ENCODE peak calls at places on chromosomes 6 and 20, in six cellular contexts. H is fibroblast of lung, F is uterus, T is HepG2, W is PC-3, B is body of pancreas. S is an unnamed sample.

GRCh38 chr6:53986721-53987526 is 124.3 kb upstream of the MLIP start:
- DNase-seq in W (no peak), H (peak; percentile 31), F (no peak), T (no peak), B (no peak), S (no peak)

GRCh38 chr6:161750677-161751076 is 476.8 kb upstream of the AGPAT4 start:
- DNase-seq in B (no peak), H (no peak), F (no peak), T (no peak), W (peak; percentile 50), S (no peak)

GRCh38 chr6:137044366-137045220 is at the start of gene IL20RA:
- DNase-seq in W (peak; percentile 38), B (peak; percentile 58), F (peak; percentile 33), H (no peak), T (no peak), S (no peak)

GRCh38 chr20:3658708-3659491 is 4.3 kb downstream of the GFRA4 start:
- DNase-seq in F (no peak), H (no peak), W (no peak), B (peak; percentile 1), T (peak; percentile 81), S (no peak)

GRCh38 chr6:129576456-129576855 is 133.5 kb downstream of the ARHGAP18 start:
- DNase-seq in F (no peak), H (no peak), B (no peak), W (no peak), T (no peak), S (no peak)

GRCh38 chr6:2630362-2630761 is 120.4 kb downstream of the MYLK4 start:
- DNase-seq in H (peak; percentile 98), B (no peak), W (peak; percentile 95), T (peak; percentile 79), F (no peak), S (no peak)

GRCh38 chr20:44217342-44218092 is 6.9 kb upstream of the OSER1 start:
- DNase-seq in B (peak; percentile 82), T (peak; percentile 82), W (peak; percentile 91), H (peak; percentile 73), F (peak; percentile 36), S (peak; percentile 68)

GRCh38 chr6:137363805-137364138 is 130.4 kb downstream of the OLIG3 start:
- DNase-seq in T (peak; percentile 44), H (no peak), B (no peak), W (no peak), F (no peak), S (no peak)

GRCh38 chr6:37612475-37612874 is 85.2 kb downstream of the MDGA1 start:
- DNase-seq in H (no peak), F (no peak), B (no peak), T (no peak), W (peak; percentile 20), S (no peak)

GRCh38 chr6:43669050-43669921 is 18.3 kb downstream of the MRPS18A start:
- DNase-seq in T (no peak), F (peak; percentile 80), W (no peak), H (peak; percentile 49), B (no peak), S (no peak)

GRCh38 chr6:17869010-17869752 is 118.3 kb downstream of the KIF13A start:
- DNase-seq in W (peak; percentile 90), T (no peak), F (no peak), H (no peak), B (no peak), S (no peak)

GRCh38 chr6:42276008-42276890 is 58.6 kb upstream of the MRPS10 start:
- DNase-seq in F (peak; percentile 58), H (peak; percentile 63), T (no peak), B (no peak), W (no peak), S (no peak)
- H3K4me1 ChIP-seq in F (peaks cover 16% of the 10 kb centered on the region), H (peaks cover 48% of the 10 kb centered on the region), T (peaks cover 19% of the 10 kb centered on the region), B (no peaks in the 10 kb centered on the region), W (peaks cover 32% of the 10 kb centered on the region), S (peaks cover 25% of the 10 kb centered on the region)

DNA sequence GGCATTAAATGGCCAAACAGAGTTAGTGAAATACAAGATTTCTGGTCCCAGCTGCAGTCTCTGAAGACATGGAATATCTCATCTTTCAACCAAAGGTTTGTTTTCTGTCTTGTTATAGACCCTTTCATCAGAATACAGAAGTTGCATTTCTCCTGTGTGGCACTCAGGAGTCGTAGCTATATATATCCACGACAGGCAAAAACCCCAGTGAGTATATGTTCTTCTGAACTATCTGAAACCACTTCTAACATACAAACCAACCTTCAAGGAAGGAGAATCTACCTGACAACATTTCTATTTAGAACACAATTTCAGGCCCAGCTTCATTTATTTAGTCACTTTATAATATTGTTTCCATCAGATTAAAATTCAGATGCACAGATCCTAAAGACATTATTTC is 92.7 kb downstream of the THEMIS start:
- DNase-seq in T (no peak), F (no peak), W (no peak), B (no peak), H (no peak), S (no peak)
- H3K27me3 ChIP-seq in T (no peaks in the 10 kb centered on the region), F (no peaks in the 10 kb centered on the region), W (peaks cover 27% of the 10 kb centered on the region), B (no peaks in the 10 kb centered on the region), H (no peaks in the 10 kb centered on the region), S (no peaks in the 10 kb centered on the region)

DNA sequence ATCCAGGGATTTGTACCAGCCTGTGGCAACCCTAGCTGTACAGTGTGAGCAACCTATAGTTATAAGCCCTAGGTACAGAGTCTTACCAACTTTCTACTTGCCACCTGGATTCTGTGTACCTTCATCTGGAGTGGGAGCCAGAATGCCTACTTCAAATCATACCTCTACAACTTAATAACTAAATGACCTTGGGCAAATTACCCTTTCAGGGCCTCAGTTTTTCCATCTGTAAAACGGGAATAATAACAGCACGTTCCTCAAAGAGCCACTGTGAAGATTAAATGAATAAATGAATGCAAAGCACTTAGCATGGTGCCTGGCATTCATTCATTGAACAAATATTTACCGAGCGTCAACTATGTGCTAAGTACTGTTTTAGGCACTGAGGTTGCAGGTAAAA is 50.7 kb upstream of the FAM210B start:
- DNase-seq in W (no peak), H (no peak), B (no peak), T (no peak), F (no peak), S (no peak)
- H3K9me3 ChIP-seq in W (no peaks in the 10 kb centered on the region), H (no peaks in the 10 kb centered on the region), B (no peaks in the 10 kb centered on the region), T (no peaks in the 10 kb centered on the region), F (no peaks in the 10 kb centered on the region), S (no peaks in the 10 kb centered on the region)

GRCh38 chr6:109477184-109477583 is 5.8 kb downstream of the ZBTB24 start:
- DNase-seq in F (no peak), W (no peak), H (no peak), T (no peak), B (no peak), S (no peak)
- H3K4me1 ChIP-seq in F (peaks cover 9% of the 10 kb centered on the region), W (peaks cover 21% of the 10 kb centered on the region), H (peaks cover 8% of the 10 kb centered on the region), T (peaks cover 59% of the 10 kb centered on the region), B (peaks cover 63% of the 10 kb centered on the region), S (peaks cover 54% of the 10 kb centered on the region)

GRCh38 chr20:33317424-33318095 is 34.5 kb downstream of the BPIFB1 start:
- DNase-seq in H (no peak), T (no peak), F (no peak), W (no peak), B (no peak), S (no peak)

GRCh38 chr20:33318096-33318429 is 35.0 kb downstream of the BPIFB1 start:
- DNase-seq in B (no peak), F (no peak), W (no peak), H (no peak), T (no peak), S (no peak)

GRCh38 chr20:33322456-33322855 is 39.4 kb downstream of the BPIFB1 start:
- DNase-seq in H (no peak), T (no peak), W (peak; percentile 63), F (no peak), B (no peak), S (no peak)

GRCh38 chr20:33316958-33317357 is 33.9 kb downstream of the BPIFB1 start:
- DNase-seq in B (no peak), T (no peak), F (no peak), H (no peak), W (no peak), S (no peak)

GRCh38 chr20:33319986-33320385 is 37.0 kb downstream of the BPIFB1 start:
- DNase-seq in H (no peak), B (no peak), T (no peak), F (no peak), W (no peak), S (no peak)
- H3K27me3 ChIP-seq in H (peaks cover 7% of the 10 kb centered on the region), B (no peaks in the 10 kb centered on the region), T (peaks cover 19% of the 10 kb centered on the region), F (no peaks in the 10 kb centered on the region), W (peaks cover 15% of the 10 kb centered on the region), S (peaks cover 45% of the 10 kb centered on the region)

GRCh38 chr6:21507811-21508210 is 85.7 kb upstream of the SOX4 start:
- DNase-seq in F (no peak), W (peak; percentile 16), H (no peak), T (peak; percentile 47), B (no peak), S (no peak)

GRCh38 chr6:21504790-21505189 is 88.8 kb upstream of the SOX4 start:
- DNase-seq in W (no peak), H (peak; percentile 34), F (no peak), T (no peak), B (no peak), S (no peak)

GRCh38 chr6:21506126-21506525 is 87.4 kb upstream of the SOX4 start:
- DNase-seq in T (no peak), B (no peak), W (no peak), H (no peak), F (no peak), S (no peak)

GRCh38 chr6:21502682-21503081 is 90.9 kb upstream of the SOX4 start:
- DNase-seq in W (no peak), B (no peak), H (no peak), F (no peak), T (no peak), S (no peak)

GRCh38 chr6:21505574-21505990 is 88.0 kb upstream of the SOX4 start:
- DNase-seq in T (peak; percentile 83), B (no peak), F (no peak), H (no peak), W (peak; percentile 31), S (no peak)
- H3K9me3 ChIP-seq in T (no peaks in the 10 kb centered on the region), B (no peaks in the 10 kb centered on the region), F (no peaks in the 10 kb centered on the region), H (no peaks in the 10 kb centered on the region), W (no peaks in the 10 kb centered on the region), S (no peaks in the 10 kb centered on the region)

DNA sequence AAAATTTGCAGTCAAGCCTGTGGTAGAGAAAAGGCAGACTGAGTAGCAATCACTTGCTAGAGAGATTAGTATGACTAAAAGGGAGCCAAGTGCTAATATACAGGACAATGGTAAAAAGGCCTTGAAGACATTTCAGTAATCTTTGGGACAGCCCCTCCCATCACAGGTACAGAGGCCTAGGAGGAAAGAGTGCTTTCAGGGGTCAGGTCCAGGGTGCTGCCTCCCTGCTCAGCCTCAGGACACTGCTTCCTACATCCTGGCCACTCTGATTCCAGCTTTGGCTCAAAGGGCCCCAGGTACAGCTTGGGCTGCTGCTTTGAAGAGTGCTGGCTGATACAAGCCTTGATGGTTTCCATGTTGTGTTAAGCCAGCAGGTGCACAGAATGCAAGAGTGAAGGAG is 543.5 kb downstream of the MMUT start:
- DNase-seq in F (no peak), T (no peak), H (no peak), W (no peak), B (no peak), S (no peak)
- H3K4me1 ChIP-seq in F (no peaks in the 10 kb centered on the region), T (no peaks in the 10 kb centered on the region), H (no peaks in the 10 kb centered on the region), W (peaks cover 34% of the 10 kb centered on the region), B (no peaks in the 10 kb centered on the region), S (no peaks in the 10 kb centered on the region)

GRCh38 chr20:61601853-61602252 is 349.8 kb downstream of the CDH4 start:
- DNase-seq in W (no peak), H (no peak), B (no peak), T (no peak), F (no peak), S (no peak)
- H3K27me3 ChIP-seq in W (peaks cover 34% of the 10 kb centered on the region), H (no peaks in the 10 kb centered on the region), B (no peaks in the 10 kb centered on the region), T (peaks cover 2% of the 10 kb centered on the region), F (no peaks in the 10 kb centered on the region), S (no peaks in the 10 kb centered on the region)